ENCODE peak calls at places on chromosomes 2 and 18, in five cellular contexts. One of them, this sample, is unnamed.

GRCh38 chr2:152336103-152336853 is 1.3 kb downstream of the FMNL2 start:
- DNase-seq in GM13976: peak
- DNase-seq in AG04450: no peak
- DNase-seq in MCF 10A: peak
- DNase-seq in progenitor cell of endocrine pancreas: peak
- DNase-seq in this sample: peak

GRCh38 chr18:48933578-48934399 is 17.0 kb downstream of the SMAD7 start:
- DNase-seq in GM13976: no peak
- DNase-seq in AG04450: no peak
- DNase-seq in MCF 10A: no peak
- DNase-seq in progenitor cell of endocrine pancreas: no peak
- DNase-seq in this sample: no peak

GRCh38 chr2:229661478-229661877 is 52.9 kb downstream of the DNER start:
- DNase-seq in GM13976: no peak
- DNase-seq in AG04450: no peak
- DNase-seq in MCF 10A: no peak
- DNase-seq in progenitor cell of endocrine pancreas: no peak
- DNase-seq in this sample: no peak

GRCh38 chr2:233056961-233057605 is 3.1 kb upstream of the INPP5D start:
- DNase-seq in GM13976: no peak
- DNase-seq in AG04450: no peak
- DNase-seq in MCF 10A: no peak
- DNase-seq in progenitor cell of endocrine pancreas: no peak
- DNase-seq in this sample: no peak

GRCh38 chr2:1721706-1722483 is 22.4 kb downstream of the PXDN start:
- DNase-seq in GM13976: no peak
- DNase-seq in AG04450: no peak
- DNase-seq in MCF 10A: peak
- DNase-seq in progenitor cell of endocrine pancreas: no peak
- DNase-seq in this sample: peak

GRCh38 chr18:44474067-44474411 is 206.6 kb upstream of the SETBP1 start:
- DNase-seq in GM13976: no peak
- DNase-seq in AG04450: no peak
- DNase-seq in MCF 10A: no peak
- DNase-seq in progenitor cell of endocrine pancreas: no peak
- DNase-seq in this sample: no peak

GRCh38 chr2:110677530-110678456 is at the start of gene BUB1:
- DNase-seq in GM13976: peak
- DNase-seq in AG04450: peak
- DNase-seq in MCF 10A: peak
- DNase-seq in progenitor cell of endocrine pancreas: peak
- DNase-seq in this sample: peak

GRCh38 chr2:216520156-216520555 is 21.5 kb downstream of the RPL37A start:
- DNase-seq in GM13976: no peak
- DNase-seq in AG04450: peak
- DNase-seq in MCF 10A: no peak
- DNase-seq in progenitor cell of endocrine pancreas: no peak
- DNase-seq in this sample: no peak

GRCh38 chr2:141468746-141469145 is 662.1 kb downstream of the LRP1B start:
- DNase-seq in GM13976: no peak
- DNase-seq in AG04450: no peak
- DNase-seq in MCF 10A: no peak
- DNase-seq in progenitor cell of endocrine pancreas: no peak
- DNase-seq in this sample: no peak

GRCh38 chr18:56869189-56869777 is 218.1 kb downstream of the WDR7 start:
- DNase-seq in GM13976: peak
- DNase-seq in AG04450: peak
- DNase-seq in MCF 10A: peak
- DNase-seq in progenitor cell of endocrine pancreas: no peak
- DNase-seq in this sample: peak

DNA sequence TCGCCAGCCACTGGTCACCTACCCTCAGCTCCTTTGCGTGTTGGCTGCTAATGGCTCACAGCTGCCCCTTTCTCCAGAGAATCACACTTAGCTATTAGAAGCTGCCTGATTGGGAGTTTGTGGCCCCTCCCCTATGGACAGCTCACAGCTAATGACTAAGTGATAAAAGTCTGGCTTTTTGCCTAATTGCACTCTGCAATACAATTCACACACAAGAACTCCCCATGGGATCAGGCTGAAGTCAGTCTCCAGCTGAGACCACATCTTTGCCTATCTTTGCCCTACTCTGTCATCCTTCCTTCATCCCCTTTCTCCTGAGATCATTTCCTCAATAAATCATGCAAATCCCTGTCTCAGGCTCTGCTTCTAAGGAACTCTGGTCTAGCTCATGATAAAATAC is 701.9 kb upstream of the RAB6C start:
- DNase-seq in GM13976: no peak
- DNase-seq in AG04450: no peak
- DNase-seq in MCF 10A: peak
- DNase-seq in progenitor cell of endocrine pancreas: no peak
- DNase-seq in this sample: peak
- TF ChIP-seq CTCF in GM13976: no peak
- TF ChIP-seq CTCF in AG04450: no peak
- TF ChIP-seq CTCF in MCF 10A: no peak
- TF ChIP-seq CTCF in progenitor cell of endocrine pancreas: no peak
- TF ChIP-seq CTCF in this sample: no peak

GRCh38 chr2:206250041-206250897 is 24.2 kb upstream of the ZDBF2 start:
- DNase-seq in GM13976: peak
- DNase-seq in AG04450: no peak
- DNase-seq in MCF 10A: no peak
- DNase-seq in progenitor cell of endocrine pancreas: no peak
- DNase-seq in this sample: peak
- TF ChIP-seq CTCF in GM13976: peak
- TF ChIP-seq CTCF in AG04450: no peak
- TF ChIP-seq CTCF in MCF 10A: no peak
- TF ChIP-seq CTCF in progenitor cell of endocrine pancreas: no peak
- TF ChIP-seq CTCF in this sample: peak

GRCh38 chr18:8704361-8705279 is 736 bp upstream of the MTCL1 start:
- DNase-seq in GM13976: peak
- DNase-seq in AG04450: peak
- DNase-seq in MCF 10A: peak
- DNase-seq in progenitor cell of endocrine pancreas: peak
- DNase-seq in this sample: peak
- TF ChIP-seq CTCF in GM13976: no peak
- TF ChIP-seq CTCF in AG04450: no peak
- TF ChIP-seq CTCF in MCF 10A: no peak
- TF ChIP-seq CTCF in progenitor cell of endocrine pancreas: no peak
- TF ChIP-seq CTCF in this sample: no peak

GRCh38 chr2:219436491-219436890 is 1.8 kb downstream of the SPEG start:
- DNase-seq in GM13976: no peak
- DNase-seq in AG04450: no peak
- DNase-seq in MCF 10A: no peak
- DNase-seq in progenitor cell of endocrine pancreas: no peak
- DNase-seq in this sample: no peak

GRCh38 chr2:219434718-219435525 is at the start of gene SPEG:
- DNase-seq in GM13976: no peak
- DNase-seq in AG04450: no peak
- DNase-seq in MCF 10A: no peak
- DNase-seq in progenitor cell of endocrine pancreas: no peak
- DNase-seq in this sample: no peak

GRCh38 chr2:219435701-219436100 is 1.1 kb downstream of the SPEG start:
- DNase-seq in GM13976: no peak
- DNase-seq in AG04450: no peak
- DNase-seq in MCF 10A: no peak
- DNase-seq in progenitor cell of endocrine pancreas: no peak
- DNase-seq in this sample: no peak

GRCh38 chr2:219434468-219434717 is 250 bp upstream of the SPEG start:
- DNase-seq in GM13976: no peak
- DNase-seq in AG04450: no peak
- DNase-seq in MCF 10A: no peak
- DNase-seq in progenitor cell of endocrine pancreas: no peak
- DNase-seq in this sample: no peak

DNA sequence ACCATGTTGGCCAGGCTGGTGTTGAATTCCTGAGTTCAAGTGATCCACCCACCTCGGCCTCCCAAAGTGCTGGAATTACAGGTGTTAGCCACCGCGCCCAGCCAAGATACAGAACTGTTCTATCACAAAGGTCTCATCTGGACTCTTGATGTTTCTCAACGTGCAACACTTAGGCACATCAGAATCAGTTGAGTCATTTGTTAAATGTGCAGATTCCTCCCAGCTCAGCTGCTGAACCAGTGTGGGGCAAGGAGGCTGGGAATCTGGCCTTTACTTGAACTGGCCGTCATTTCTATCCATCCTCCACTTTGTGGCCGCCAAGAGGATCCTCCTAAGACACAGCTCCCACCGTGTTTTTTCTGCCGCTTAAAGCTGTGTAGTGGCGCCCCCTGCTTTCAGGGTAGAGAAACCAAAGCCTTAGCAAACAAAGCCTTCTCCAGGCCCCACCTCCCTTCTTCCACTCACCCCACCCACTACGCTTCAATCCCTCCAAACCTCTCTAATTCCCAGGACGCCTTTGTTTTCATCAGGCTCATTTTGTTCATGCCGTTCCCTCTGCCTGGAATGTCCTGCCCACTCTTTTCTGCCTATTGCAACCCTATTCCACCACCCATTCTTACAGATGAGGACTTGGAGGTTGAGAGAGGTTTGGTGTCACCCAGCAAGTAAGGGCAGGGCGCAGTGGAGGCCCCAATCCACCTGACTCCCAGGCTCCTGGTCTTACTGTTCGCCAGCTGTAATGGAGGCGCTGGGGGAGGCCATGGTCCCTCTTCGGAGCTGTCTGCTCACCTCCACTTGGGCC is 776 bp upstream of the SPEG start:
- DNase-seq in GM13976: no peak
- DNase-seq in AG04450: no peak
- DNase-seq in MCF 10A: peak
- DNase-seq in progenitor cell of endocrine pancreas: no peak
- DNase-seq in this sample: peak
- TF ChIP-seq CTCF in GM13976: no peak
- TF ChIP-seq CTCF in AG04450: peak
- TF ChIP-seq CTCF in MCF 10A: peak
- TF ChIP-seq CTCF in progenitor cell of endocrine pancreas: peak
- TF ChIP-seq CTCF in this sample: peak

DNA sequence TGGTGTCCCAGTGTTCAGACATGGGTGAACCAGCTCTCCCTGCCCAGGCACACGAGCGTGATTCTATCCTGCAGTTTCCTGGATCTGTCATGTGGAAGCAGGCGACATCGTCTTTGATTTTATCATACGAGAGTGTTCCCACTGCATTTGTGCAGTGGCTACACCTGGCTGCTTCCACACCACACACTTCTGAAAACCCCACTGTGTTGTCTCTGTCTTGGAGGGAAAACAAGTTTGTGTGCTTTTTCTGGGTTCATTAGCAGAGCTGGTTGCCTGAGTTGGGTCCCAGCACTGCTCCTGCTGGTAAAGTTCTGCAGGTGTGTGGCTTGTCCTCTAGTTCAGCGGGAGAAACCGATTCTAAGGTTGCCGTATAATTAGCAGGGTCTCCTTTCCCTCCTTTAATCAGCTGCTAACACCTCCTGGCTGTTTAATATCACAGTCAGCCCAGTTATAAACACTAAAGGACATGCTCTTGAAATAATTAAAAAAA is 58.5 kb upstream of the TWIST2 start:
- DNase-seq in GM13976: no peak
- DNase-seq in AG04450: no peak
- DNase-seq in MCF 10A: no peak
- DNase-seq in progenitor cell of endocrine pancreas: no peak
- DNase-seq in this sample: no peak
- TF ChIP-seq CTCF in GM13976: no peak
- TF ChIP-seq CTCF in AG04450: no peak
- TF ChIP-seq CTCF in MCF 10A: no peak
- TF ChIP-seq CTCF in progenitor cell of endocrine pancreas: no peak
- TF ChIP-seq CTCF in this sample: no peak

GRCh38 chr18:78073275-78073674 is 823.6 kb downstream of the GALR1 start:
- DNase-seq in GM13976: no peak
- DNase-seq in AG04450: no peak
- DNase-seq in MCF 10A: no peak
- DNase-seq in progenitor cell of endocrine pancreas: no peak
- DNase-seq in this sample: no peak
- TF ChIP-seq CTCF in GM13976: no peak
- TF ChIP-seq CTCF in AG04450: no peak
- TF ChIP-seq CTCF in MCF 10A: no peak
- TF ChIP-seq CTCF in progenitor cell of endocrine pancreas: peak
- TF ChIP-seq CTCF in this sample: no peak

GRCh38 chr2:61134141-61134540 is 27.8 kb upstream of the C2orf74 start:
- DNase-seq in GM13976: no peak
- DNase-seq in AG04450: no peak
- DNase-seq in MCF 10A: no peak
- DNase-seq in progenitor cell of endocrine pancreas: no peak
- DNase-seq in this sample: no peak

GRCh38 chr2:61138859-61139258 is 23.1 kb upstream of the C2orf74 start:
- DNase-seq in GM13976: no peak
- DNase-seq in AG04450: no peak
- DNase-seq in MCF 10A: no peak
- DNase-seq in progenitor cell of endocrine pancreas: no peak
- DNase-seq in this sample: no peak

GRCh38 chr2:61141151-61141550 is 20.8 kb upstream of the C2orf74 start:
- DNase-seq in GM13976: no peak
- DNase-seq in AG04450: no peak
- DNase-seq in MCF 10A: no peak
- DNase-seq in progenitor cell of endocrine pancreas: no peak
- DNase-seq in this sample: no peak

GRCh38 chr2:61135510-61135909 is 26.5 kb upstream of the C2orf74 start:
- DNase-seq in GM13976: no peak
- DNase-seq in AG04450: no peak
- DNase-seq in MCF 10A: peak
- DNase-seq in progenitor cell of endocrine pancreas: no peak
- DNase-seq in this sample: peak
- TF ChIP-seq CTCF in GM13976: peak
- TF ChIP-seq CTCF in AG04450: peak
- TF ChIP-seq CTCF in MCF 10A: peak
- TF ChIP-seq CTCF in progenitor cell of endocrine pancreas: no peak
- TF ChIP-seq CTCF in this sample: peak